ENCODE peak calls at places on chromosome 5, in nine cellular contexts. One of them, this sample, is unnamed.

GRCh38 chr5:109570362-109570874 is 119.3 kb upstream of the MAN2A1 start:
- DNase-seq in activated T-helper 9 cell treated with anti-CD3 and anti-CD28 coated beads, Interleukin-2, amount 50 U/mL, for 16 hours: no peak
- DNase-seq in amygdala: no peak
- DNase-seq in fibroblast of mammary gland: no peak
- DNase-seq in stimulated activated CD4-positive, alpha-beta T cell treated with anti-CD3 and anti-CD28 coated beads, Interleukin-1b, Interleukin-23, amount 100 ng/mL, for 48 hours: no peak
- DNase-seq in T follicular helper cell: no peak
- DNase-seq in glomerular endothelial cell: no peak
- DNase-seq in tibial nerve: no peak
- DNase-seq in endothelial cell: no peak
- DNase-seq in this sample: peak; percentile 1

GRCh38 chr5:33890147-33890546 is 1.6 kb downstream of the ADAMTS12 start:
- DNase-seq in activated T-helper 9 cell treated with anti-CD3 and anti-CD28 coated beads, Interleukin-2, amount 50 U/mL, for 16 hours: no peak
- DNase-seq in T follicular helper cell: no peak
- DNase-seq in stimulated activated CD4-positive, alpha-beta T cell treated with anti-CD3 and anti-CD28 coated beads, Interleukin-1b, Interleukin-23, amount 100 ng/mL, for 48 hours: no peak
- DNase-seq in fibroblast of mammary gland: peak; percentile 17
- DNase-seq in glomerular endothelial cell: no peak
- DNase-seq in tibial nerve: no peak
- DNase-seq in endothelial cell: no peak
- DNase-seq in amygdala: no peak
- DNase-seq in this sample: no peak

GRCh38 chr5:159211712-159212111 is 2.4 kb upstream of the RNF145 start:
- DNase-seq in activated T-helper 9 cell treated with anti-CD3 and anti-CD28 coated beads, Interleukin-2, amount 50 U/mL, for 16 hours: no peak
- DNase-seq in fibroblast of mammary gland: no peak
- DNase-seq in amygdala: no peak
- DNase-seq in tibial nerve: no peak
- DNase-seq in glomerular endothelial cell: no peak
- DNase-seq in T follicular helper cell: no peak
- DNase-seq in endothelial cell: no peak
- DNase-seq in stimulated activated CD4-positive, alpha-beta T cell treated with anti-CD3 and anti-CD28 coated beads, Interleukin-1b, Interleukin-23, amount 100 ng/mL, for 48 hours: no peak
- DNase-seq in this sample: no peak

GRCh38 chr5:1686066-1686802 is 113.4 kb downstream of the MRPL36 start:
- DNase-seq in T follicular helper cell: no peak
- DNase-seq in stimulated activated CD4-positive, alpha-beta T cell treated with anti-CD3 and anti-CD28 coated beads, Interleukin-1b, Interleukin-23, amount 100 ng/mL, for 48 hours: no peak
- DNase-seq in tibial nerve: no peak
- DNase-seq in glomerular endothelial cell: no peak
- DNase-seq in activated T-helper 9 cell treated with anti-CD3 and anti-CD28 coated beads, Interleukin-2, amount 50 U/mL, for 16 hours: no peak
- DNase-seq in endothelial cell: no peak
- DNase-seq in fibroblast of mammary gland: no peak
- DNase-seq in amygdala: no peak
- DNase-seq in this sample: no peak

GRCh38 chr5:31048282-31048974 is 145.1 kb upstream of the CDH6 start:
- DNase-seq in T follicular helper cell: no peak
- DNase-seq in glomerular endothelial cell: no peak
- DNase-seq in activated T-helper 9 cell treated with anti-CD3 and anti-CD28 coated beads, Interleukin-2, amount 50 U/mL, for 16 hours: no peak
- DNase-seq in fibroblast of mammary gland: no peak
- DNase-seq in endothelial cell: no peak
- DNase-seq in stimulated activated CD4-positive, alpha-beta T cell treated with anti-CD3 and anti-CD28 coated beads, Interleukin-1b, Interleukin-23, amount 100 ng/mL, for 48 hours: no peak
- DNase-seq in tibial nerve: no peak
- DNase-seq in amygdala: no peak
- DNase-seq in this sample: no peak

GRCh38 chr5:37086466-37087178 is 162.6 kb downstream of the CPLANE1 start:
- DNase-seq in endothelial cell: no peak
- DNase-seq in stimulated activated CD4-positive, alpha-beta T cell treated with anti-CD3 and anti-CD28 coated beads, Interleukin-1b, Interleukin-23, amount 100 ng/mL, for 48 hours: no peak
- DNase-seq in amygdala: no peak
- DNase-seq in fibroblast of mammary gland: peak; percentile 65
- DNase-seq in T follicular helper cell: no peak
- DNase-seq in glomerular endothelial cell: no peak
- DNase-seq in activated T-helper 9 cell treated with anti-CD3 and anti-CD28 coated beads, Interleukin-2, amount 50 U/mL, for 16 hours: no peak
- DNase-seq in tibial nerve: no peak
- DNase-seq in this sample: no peak

GRCh38 chr5:55750063-55750462 is 12.2 kb downstream of the DDX4 start:
- DNase-seq in amygdala: no peak
- DNase-seq in endothelial cell: no peak
- DNase-seq in T follicular helper cell: no peak
- DNase-seq in tibial nerve: no peak
- DNase-seq in activated T-helper 9 cell treated with anti-CD3 and anti-CD28 coated beads, Interleukin-2, amount 50 U/mL, for 16 hours: no peak
- DNase-seq in stimulated activated CD4-positive, alpha-beta T cell treated with anti-CD3 and anti-CD28 coated beads, Interleukin-1b, Interleukin-23, amount 100 ng/mL, for 48 hours: no peak
- DNase-seq in fibroblast of mammary gland: no peak
- DNase-seq in glomerular endothelial cell: no peak
- DNase-seq in this sample: no peak

GRCh38 chr5:138752341-138752950 is 779 bp upstream of the CTNNA1 start:
- DNase-seq in activated T-helper 9 cell treated with anti-CD3 and anti-CD28 coated beads, Interleukin-2, amount 50 U/mL, for 16 hours: no peak
- DNase-seq in fibroblast of mammary gland: no peak
- DNase-seq in endothelial cell: peak; percentile 19
- DNase-seq in T follicular helper cell: no peak
- DNase-seq in stimulated activated CD4-positive, alpha-beta T cell treated with anti-CD3 and anti-CD28 coated beads, Interleukin-1b, Interleukin-23, amount 100 ng/mL, for 48 hours: no peak
- DNase-seq in amygdala: no peak
- DNase-seq in tibial nerve: no peak
- DNase-seq in glomerular endothelial cell: no peak
- DNase-seq in this sample: no peak

GRCh38 chr5:150278916-150279315 is 10.7 kb downstream of the CAMK2A start:
- DNase-seq in amygdala: no peak
- DNase-seq in fibroblast of mammary gland: peak; percentile 82
- DNase-seq in glomerular endothelial cell: no peak
- DNase-seq in T follicular helper cell: no peak
- DNase-seq in activated T-helper 9 cell treated with anti-CD3 and anti-CD28 coated beads, Interleukin-2, amount 50 U/mL, for 16 hours: no peak
- DNase-seq in tibial nerve: no peak
- DNase-seq in stimulated activated CD4-positive, alpha-beta T cell treated with anti-CD3 and anti-CD28 coated beads, Interleukin-1b, Interleukin-23, amount 100 ng/mL, for 48 hours: no peak
- DNase-seq in endothelial cell: no peak
- DNase-seq in this sample: no peak

GRCh38 chr5:22779499-22779898 is 73.6 kb downstream of the CDH12 start:
- DNase-seq in endothelial cell: no peak
- DNase-seq in fibroblast of mammary gland: no peak
- DNase-seq in amygdala: no peak
- DNase-seq in stimulated activated CD4-positive, alpha-beta T cell treated with anti-CD3 and anti-CD28 coated beads, Interleukin-1b, Interleukin-23, amount 100 ng/mL, for 48 hours: no peak
- DNase-seq in activated T-helper 9 cell treated with anti-CD3 and anti-CD28 coated beads, Interleukin-2, amount 50 U/mL, for 16 hours: no peak
- DNase-seq in tibial nerve: no peak
- DNase-seq in glomerular endothelial cell: no peak
- DNase-seq in T follicular helper cell: no peak
- DNase-seq in this sample: no peak

GRCh38 chr5:112407240-112407639 is 11.8 kb downstream of the EPB41L4A start:
- DNase-seq in stimulated activated CD4-positive, alpha-beta T cell treated with anti-CD3 and anti-CD28 coated beads, Interleukin-1b, Interleukin-23, amount 100 ng/mL, for 48 hours: no peak
- DNase-seq in activated T-helper 9 cell treated with anti-CD3 and anti-CD28 coated beads, Interleukin-2, amount 50 U/mL, for 16 hours: no peak
- DNase-seq in T follicular helper cell: no peak
- DNase-seq in glomerular endothelial cell: no peak
- DNase-seq in amygdala: no peak
- DNase-seq in tibial nerve: no peak
- DNase-seq in fibroblast of mammary gland: no peak
- DNase-seq in endothelial cell: no peak
- DNase-seq in this sample: no peak

GRCh38 chr5:150484964-150485769 is 22.8 kb upstream of the NDST1 start:
- DNase-seq in endothelial cell: peak; percentile 31
- DNase-seq in fibroblast of mammary gland: no peak
- DNase-seq in amygdala: no peak
- DNase-seq in tibial nerve: peak; percentile 43
- DNase-seq in stimulated activated CD4-positive, alpha-beta T cell treated with anti-CD3 and anti-CD28 coated beads, Interleukin-1b, Interleukin-23, amount 100 ng/mL, for 48 hours: no peak
- DNase-seq in T follicular helper cell: no peak
- DNase-seq in glomerular endothelial cell: no peak
- DNase-seq in activated T-helper 9 cell treated with anti-CD3 and anti-CD28 coated beads, Interleukin-2, amount 50 U/mL, for 16 hours: no peak
- DNase-seq in this sample: peak; percentile 17

GRCh38 chr5:106423109-106423897 is 1247.4 kb downstream of the EFNA5 start:
- DNase-seq in activated T-helper 9 cell treated with anti-CD3 and anti-CD28 coated beads, Interleukin-2, amount 50 U/mL, for 16 hours: no peak
- DNase-seq in amygdala: no peak
- DNase-seq in glomerular endothelial cell: no peak
- DNase-seq in fibroblast of mammary gland: no peak
- DNase-seq in stimulated activated CD4-positive, alpha-beta T cell treated with anti-CD3 and anti-CD28 coated beads, Interleukin-1b, Interleukin-23, amount 100 ng/mL, for 48 hours: no peak
- DNase-seq in tibial nerve: no peak
- DNase-seq in T follicular helper cell: no peak
- DNase-seq in endothelial cell: no peak
- DNase-seq in this sample: no peak

GRCh38 chr5:173530547-173530946 is 85.9 kb downstream of the BOD1 start:
- DNase-seq in fibroblast of mammary gland: no peak
- DNase-seq in T follicular helper cell: no peak
- DNase-seq in endothelial cell: no peak
- DNase-seq in amygdala: no peak
- DNase-seq in activated T-helper 9 cell treated with anti-CD3 and anti-CD28 coated beads, Interleukin-2, amount 50 U/mL, for 16 hours: no peak
- DNase-seq in stimulated activated CD4-positive, alpha-beta T cell treated with anti-CD3 and anti-CD28 coated beads, Interleukin-1b, Interleukin-23, amount 100 ng/mL, for 48 hours: no peak
- DNase-seq in tibial nerve: no peak
- DNase-seq in glomerular endothelial cell: no peak
- DNase-seq in this sample: no peak

GRCh38 chr5:68652507-68652906 is 437.0 kb downstream of the PIK3R1 start:
- DNase-seq in endothelial cell: no peak
- DNase-seq in amygdala: no peak
- DNase-seq in activated T-helper 9 cell treated with anti-CD3 and anti-CD28 coated beads, Interleukin-2, amount 50 U/mL, for 16 hours: no peak
- DNase-seq in T follicular helper cell: no peak
- DNase-seq in fibroblast of mammary gland: peak; percentile 90
- DNase-seq in stimulated activated CD4-positive, alpha-beta T cell treated with anti-CD3 and anti-CD28 coated beads, Interleukin-1b, Interleukin-23, amount 100 ng/mL, for 48 hours: no peak
- DNase-seq in tibial nerve: no peak
- DNase-seq in glomerular endothelial cell: no peak
- DNase-seq in this sample: peak; percentile 6

GRCh38 chr5:139562847-139563246 is 1.7 kb downstream of the UBE2D2 start:
- DNase-seq in tibial nerve: no peak
- DNase-seq in amygdala: no peak
- DNase-seq in stimulated activated CD4-positive, alpha-beta T cell treated with anti-CD3 and anti-CD28 coated beads, Interleukin-1b, Interleukin-23, amount 100 ng/mL, for 48 hours: no peak
- DNase-seq in endothelial cell: no peak
- DNase-seq in activated T-helper 9 cell treated with anti-CD3 and anti-CD28 coated beads, Interleukin-2, amount 50 U/mL, for 16 hours: no peak
- DNase-seq in T follicular helper cell: no peak
- DNase-seq in glomerular endothelial cell: no peak
- DNase-seq in fibroblast of mammary gland: no peak
- DNase-seq in this sample: no peak

GRCh38 chr5:149656576-149657182 is 73.4 kb upstream of the PPARGC1B start:
- DNase-seq in glomerular endothelial cell: no peak
- DNase-seq in endothelial cell: peak; percentile 76
- DNase-seq in fibroblast of mammary gland: peak; percentile 47
- DNase-seq in amygdala: no peak
- DNase-seq in T follicular helper cell: no peak
- DNase-seq in activated T-helper 9 cell treated with anti-CD3 and anti-CD28 coated beads, Interleukin-2, amount 50 U/mL, for 16 hours: no peak
- DNase-seq in tibial nerve: no peak
- DNase-seq in stimulated activated CD4-positive, alpha-beta T cell treated with anti-CD3 and anti-CD28 coated beads, Interleukin-1b, Interleukin-23, amount 100 ng/mL, for 48 hours: peak; percentile 33
- DNase-seq in this sample: no peak

GRCh38 chr5:163385276-163385675 is 52.1 kb upstream of the CCNG1 start:
- DNase-seq in endothelial cell: no peak
- DNase-seq in tibial nerve: no peak
- DNase-seq in stimulated activated CD4-positive, alpha-beta T cell treated with anti-CD3 and anti-CD28 coated beads, Interleukin-1b, Interleukin-23, amount 100 ng/mL, for 48 hours: no peak
- DNase-seq in fibroblast of mammary gland: peak; percentile 74
- DNase-seq in activated T-helper 9 cell treated with anti-CD3 and anti-CD28 coated beads, Interleukin-2, amount 50 U/mL, for 16 hours: no peak
- DNase-seq in T follicular helper cell: no peak
- DNase-seq in amygdala: no peak
- DNase-seq in glomerular endothelial cell: no peak
- DNase-seq in this sample: no peak

GRCh38 chr5:65263291-65263690 is 218.4 kb downstream of the ADAMTS6 start:
- DNase-seq in fibroblast of mammary gland: no peak
- DNase-seq in endothelial cell: no peak
- DNase-seq in glomerular endothelial cell: no peak
- DNase-seq in activated T-helper 9 cell treated with anti-CD3 and anti-CD28 coated beads, Interleukin-2, amount 50 U/mL, for 16 hours: no peak
- DNase-seq in T follicular helper cell: no peak
- DNase-seq in tibial nerve: no peak
- DNase-seq in stimulated activated CD4-positive, alpha-beta T cell treated with anti-CD3 and anti-CD28 coated beads, Interleukin-1b, Interleukin-23, amount 100 ng/mL, for 48 hours: no peak
- DNase-seq in amygdala: no peak
- DNase-seq in this sample: no peak

GRCh38 chr5:143922718-143923117 is 110.8 kb downstream of the HMHB1 start:
- DNase-seq in stimulated activated CD4-positive, alpha-beta T cell treated with anti-CD3 and anti-CD28 coated beads, Interleukin-1b, Interleukin-23, amount 100 ng/mL, for 48 hours: no peak
- DNase-seq in T follicular helper cell: no peak
- DNase-seq in fibroblast of mammary gland: peak; percentile 92
- DNase-seq in tibial nerve: no peak
- DNase-seq in amygdala: no peak
- DNase-seq in endothelial cell: no peak
- DNase-seq in glomerular endothelial cell: no peak
- DNase-seq in activated T-helper 9 cell treated with anti-CD3 and anti-CD28 coated beads, Interleukin-2, amount 50 U/mL, for 16 hours: no peak
- DNase-seq in this sample: no peak

GRCh38 chr5:138870611-138871010 is 4.5 kb downstream of the LRRTM2 start:
- DNase-seq in stimulated activated CD4-positive, alpha-beta T cell treated with anti-CD3 and anti-CD28 coated beads, Interleukin-1b, Interleukin-23, amount 100 ng/mL, for 48 hours: no peak
- DNase-seq in fibroblast of mammary gland: no peak
- DNase-seq in tibial nerve: no peak
- DNase-seq in T follicular helper cell: no peak
- DNase-seq in activated T-helper 9 cell treated with anti-CD3 and anti-CD28 coated beads, Interleukin-2, amount 50 U/mL, for 16 hours: no peak
- DNase-seq in amygdala: peak; percentile 14
- DNase-seq in endothelial cell: no peak
- DNase-seq in glomerular endothelial cell: no peak
- DNase-seq in this sample: no peak

GRCh38 chr5:127757576-127757975 is 54.4 kb downstream of the CCDC192 start:
- DNase-seq in T follicular helper cell: no peak
- DNase-seq in glomerular endothelial cell: peak; percentile 42
- DNase-seq in endothelial cell: peak; percentile 43
- DNase-seq in stimulated activated CD4-positive, alpha-beta T cell treated with anti-CD3 and anti-CD28 coated beads, Interleukin-1b, Interleukin-23, amount 100 ng/mL, for 48 hours: peak; percentile 10
- DNase-seq in tibial nerve: no peak
- DNase-seq in activated T-helper 9 cell treated with anti-CD3 and anti-CD28 coated beads, Interleukin-2, amount 50 U/mL, for 16 hours: no peak
- DNase-seq in amygdala: peak; percentile 3
- DNase-seq in fibroblast of mammary gland: peak; percentile 64
- DNase-seq in this sample: peak; percentile 9

GRCh38 chr5:160188151-160188967 is 40.9 kb upstream of the FABP6 start:
- DNase-seq in fibroblast of mammary gland: peak; percentile 72
- DNase-seq in endothelial cell: peak; percentile 29
- DNase-seq in amygdala: no peak
- DNase-seq in tibial nerve: peak; percentile 29
- DNase-seq in activated T-helper 9 cell treated with anti-CD3 and anti-CD28 coated beads, Interleukin-2, amount 50 U/mL, for 16 hours: no peak
- DNase-seq in T follicular helper cell: no peak
- DNase-seq in glomerular endothelial cell: no peak
- DNase-seq in stimulated activated CD4-positive, alpha-beta T cell treated with anti-CD3 and anti-CD28 coated beads, Interleukin-1b, Interleukin-23, amount 100 ng/mL, for 48 hours: no peak
- DNase-seq in this sample: peak; percentile 26

GRCh38 chr5:60810438-60811085 is 33.5 kb downstream of the ELOVL7 start:
- DNase-seq in stimulated activated CD4-positive, alpha-beta T cell treated with anti-CD3 and anti-CD28 coated beads, Interleukin-1b, Interleukin-23, amount 100 ng/mL, for 48 hours: no peak
- DNase-seq in activated T-helper 9 cell treated with anti-CD3 and anti-CD28 coated beads, Interleukin-2, amount 50 U/mL, for 16 hours: no peak
- DNase-seq in endothelial cell: no peak
- DNase-seq in glomerular endothelial cell: no peak
- DNase-seq in amygdala: no peak
- DNase-seq in tibial nerve: no peak
- DNase-seq in fibroblast of mammary gland: peak; percentile 11
- DNase-seq in T follicular helper cell: no peak
- DNase-seq in this sample: no peak

GRCh38 chr5:1445313-1445894 is at the start of gene SLC6A3:
- DNase-seq in stimulated activated CD4-positive, alpha-beta T cell treated with anti-CD3 and anti-CD28 coated beads, Interleukin-1b, Interleukin-23, amount 100 ng/mL, for 48 hours: no peak
- DNase-seq in glomerular endothelial cell: no peak
- DNase-seq in T follicular helper cell: no peak
- DNase-seq in amygdala: no peak
- DNase-seq in tibial nerve: no peak
- DNase-seq in activated T-helper 9 cell treated with anti-CD3 and anti-CD28 coated beads, Interleukin-2, amount 50 U/mL, for 16 hours: no peak
- DNase-seq in fibroblast of mammary gland: no peak
- DNase-seq in endothelial cell: peak; percentile 77
- DNase-seq in this sample: no peak

GRCh38 chr5:55692509-55692908 is 19.6 kb downstream of the SLC38A9 start:
- DNase-seq in glomerular endothelial cell: no peak
- DNase-seq in tibial nerve: no peak
- DNase-seq in activated T-helper 9 cell treated with anti-CD3 and anti-CD28 coated beads, Interleukin-2, amount 50 U/mL, for 16 hours: no peak
- DNase-seq in stimulated activated CD4-positive, alpha-beta T cell treated with anti-CD3 and anti-CD28 coated beads, Interleukin-1b, Interleukin-23, amount 100 ng/mL, for 48 hours: no peak
- DNase-seq in amygdala: no peak
- DNase-seq in fibroblast of mammary gland: no peak
- DNase-seq in endothelial cell: no peak
- DNase-seq in T follicular helper cell: no peak
- DNase-seq in this sample: no peak

GRCh38 chr5:95842955-95843544 is 20.5 kb upstream of the GLRX start:
- DNase-seq in T follicular helper cell: no peak
- DNase-seq in glomerular endothelial cell: no peak
- DNase-seq in endothelial cell: peak; percentile 44
- DNase-seq in amygdala: no peak
- DNase-seq in stimulated activated CD4-positive, alpha-beta T cell treated with anti-CD3 and anti-CD28 coated beads, Interleukin-1b, Interleukin-23, amount 100 ng/mL, for 48 hours: peak; percentile 77
- DNase-seq in fibroblast of mammary gland: peak; percentile 47
- DNase-seq in tibial nerve: no peak
- DNase-seq in activated T-helper 9 cell treated with anti-CD3 and anti-CD28 coated beads, Interleukin-2, amount 50 U/mL, for 16 hours: peak; percentile 46
- DNase-seq in this sample: no peak

GRCh38 chr5:115170924-115171510 is 1.3 kb upstream of the TRIM36 start:
- DNase-seq in T follicular helper cell: no peak
- DNase-seq in endothelial cell: no peak
- DNase-seq in fibroblast of mammary gland: no peak
- DNase-seq in stimulated activated CD4-positive, alpha-beta T cell treated with anti-CD3 and anti-CD28 coated beads, Interleukin-1b, Interleukin-23, amount 100 ng/mL, for 48 hours: no peak
- DNase-seq in activated T-helper 9 cell treated with anti-CD3 and anti-CD28 coated beads, Interleukin-2, amount 50 U/mL, for 16 hours: no peak
- DNase-seq in amygdala: no peak
- DNase-seq in tibial nerve: no peak
- DNase-seq in glomerular endothelial cell: no peak
- DNase-seq in this sample: no peak

GRCh38 chr5:137186759-137187461 is 312.2 kb downstream of the SPOCK1 start:
- DNase-seq in stimulated activated CD4-positive, alpha-beta T cell treated with anti-CD3 and anti-CD28 coated beads, Interleukin-1b, Interleukin-23, amount 100 ng/mL, for 48 hours: no peak
- DNase-seq in tibial nerve: peak; percentile 20
- DNase-seq in endothelial cell: no peak
- DNase-seq in T follicular helper cell: no peak
- DNase-seq in amygdala: no peak
- DNase-seq in activated T-helper 9 cell treated with anti-CD3 and anti-CD28 coated beads, Interleukin-2, amount 50 U/mL, for 16 hours: no peak
- DNase-seq in fibroblast of mammary gland: peak; percentile 94
- DNase-seq in glomerular endothelial cell: no peak
- DNase-seq in this sample: no peak

GRCh38 chr5:67310169-67310568 is 113.6 kb upstream of the CD180 start:
- DNase-seq in T follicular helper cell: no peak
- DNase-seq in tibial nerve: no peak
- DNase-seq in endothelial cell: no peak
- DNase-seq in glomerular endothelial cell: no peak
- DNase-seq in fibroblast of mammary gland: no peak
- DNase-seq in activated T-helper 9 cell treated with anti-CD3 and anti-CD28 coated beads, Interleukin-2, amount 50 U/mL, for 16 hours: no peak
- DNase-seq in stimulated activated CD4-positive, alpha-beta T cell treated with anti-CD3 and anti-CD28 coated beads, Interleukin-1b, Interleukin-23, amount 100 ng/mL, for 48 hours: no peak
- DNase-seq in amygdala: no peak
- DNase-seq in this sample: no peak

GRCh38 chr5:93349613-93350012 is 231.4 kb downstream of the NR2F1-AS1 start:
- DNase-seq in activated T-helper 9 cell treated with anti-CD3 and anti-CD28 coated beads, Interleukin-2, amount 50 U/mL, for 16 hours: no peak
- DNase-seq in amygdala: no peak
- DNase-seq in T follicular helper cell: no peak
- DNase-seq in endothelial cell: no peak
- DNase-seq in fibroblast of mammary gland: peak; percentile 80
- DNase-seq in glomerular endothelial cell: no peak
- DNase-seq in stimulated activated CD4-positive, alpha-beta T cell treated with anti-CD3 and anti-CD28 coated beads, Interleukin-1b, Interleukin-23, amount 100 ng/mL, for 48 hours: no peak
- DNase-seq in tibial nerve: no peak
- DNase-seq in this sample: no peak

This sample was measured in NCI-H2227 treated with DMSO at 0.1 percent for 48 hours.